ENCODE peak calls at places on chromosome 11, in seven cellular contexts. Q is thoracic aorta; U is naive thymus-derived CD4-positive, alpha-beta T cell; V is H9; L is cardiac muscle cell; E is Peyer's patch; S is PC-3. Y is an unnamed sample.

GRCh38 chr11:78418584-78419211 is 1.1 kb upstream of the GAB2 start:
- DNase-seq in Q (no peak), U (no peak), V (no peak), L (no peak), E (no peak), S (no peak), Y (no peak)

GRCh38 chr11:33722579-33723234 is 13.5 kb downstream of the CD59 start:
- DNase-seq in Q (no peak), U (no peak), V (no peak), L (peak; percentile 32), E (no peak), S (peak; percentile 86), Y (no peak)

GRCh38 chr11:44631831-44632230 is 66.4 kb downstream of the CD82 start:
- DNase-seq in Q (no peak), U (no peak), V (peak; percentile 22), L (no peak), E (no peak), S (no peak), Y (no peak)

GRCh38 chr11:62652156-62653006 is 721 bp downstream of the INTS5 start:
- DNase-seq in Q (no peak), U (peak; percentile 25), V (no peak), L (no peak), E (no peak), S (no peak), Y (no peak)

GRCh38 chr11:127074151-127074761 is 73.7 kb upstream of the KIRREL3 start:
- DNase-seq in Q (no peak), U (no peak), V (peak; percentile 62), L (peak; percentile 31), E (no peak), S (peak; percentile 54), Y (peak; percentile 67)

GRCh38 chr11:9753031-9753430 is 89.2 kb downstream of the SWAP70 start:
- DNase-seq in Q (no peak), U (no peak), V (no peak), L (peak; percentile 48), E (no peak), S (peak; percentile 62), Y (no peak)

GRCh38 chr11:65621460-65621859 is 5.9 kb downstream of the PCNX3 start:
- DNase-seq in Q (no peak), U (no peak), V (no peak), L (no peak), E (no peak), S (no peak), Y (no peak)

GRCh38 chr11:2754008-2754407 is 54.2 kb upstream of the KCNQ1OT1 start:
- DNase-seq in Q (no peak), U (no peak), V (no peak), L (no peak), E (no peak), S (no peak), Y (no peak)

GRCh38 chr11:1943576-1943975 is 3.6 kb upstream of the MRPL23 start:
- DNase-seq in Q (no peak), U (no peak), V (no peak), L (no peak), E (no peak), S (peak; percentile 3), Y (peak; percentile 1)

GRCh38 chr11:44893250-44894216 is 57.1 kb downstream of the TP53I11 start:
- DNase-seq in Q (no peak), U (no peak), V (no peak), L (no peak), E (no peak), S (no peak), Y (no peak)

GRCh38 chr11:119513141-119513805 is 90.3 kb upstream of the THY1 start:
- DNase-seq in Q (no peak), U (no peak), V (no peak), L (no peak), E (no peak), S (no peak), Y (no peak)

GRCh38 chr11:46649180-46649738 is 31.9 kb downstream of the ATG13 start:
- DNase-seq in Q (peak; percentile 47), U (no peak), V (no peak), L (peak; percentile 98), E (no peak), S (peak; percentile 55), Y (no peak)

GRCh38 chr11:67023957-67024353 is 1.0 kb downstream of the SYT12 start:
- DNase-seq in Q (no peak), U (no peak), V (no peak), L (no peak), E (no peak), S (no peak), Y (no peak)

GRCh38 chr11:93585758-93586157 is 42.6 kb upstream of the SMCO4 start:
- DNase-seq in Q (no peak), U (no peak), V (no peak), L (peak; percentile 78), E (peak; percentile 55), S (peak; percentile 66), Y (peak; percentile 48)

GRCh38 chr11:121131656-121132055 is 30.6 kb downstream of the TECTA start:
- DNase-seq in Q (no peak), U (no peak), V (no peak), L (no peak), E (no peak), S (no peak), Y (no peak)

GRCh38 chr11:63999349-64000025 is 13.2 kb downstream of the OTUB1 start:
- DNase-seq in Q (peak; percentile 16), U (peak; percentile 44), V (peak; percentile 92), L (peak; percentile 63), E (no peak), S (peak; percentile 85), Y (peak; percentile 75)

DNA sequence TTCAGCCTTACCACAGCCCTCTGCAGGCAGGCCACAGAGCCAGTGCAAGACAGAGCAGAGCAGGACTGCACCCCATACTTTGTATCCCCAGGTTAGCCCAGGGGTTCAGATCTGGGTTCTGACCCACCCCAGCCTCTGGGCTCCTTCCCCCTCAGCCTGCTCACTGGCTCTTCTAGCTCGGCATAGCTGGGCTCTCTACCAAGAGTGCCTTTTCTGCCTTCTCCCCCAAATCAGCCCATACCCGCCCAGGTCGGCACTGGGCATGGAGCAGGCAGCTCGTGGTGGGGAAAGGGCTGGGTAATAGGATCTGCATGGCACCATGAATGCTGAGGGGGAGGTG is 8.3 kb downstream of the RELT start:
- DNase-seq in Q (no peak), U (no peak), V (no peak), L (no peak), E (no peak), S (no peak), Y (no peak)
- H3K4me1 ChIP-seq in Q (peaks cover 8% of the 10 kb centered on the region), U (no peaks in the 10 kb centered on the region), V (no peaks in the 10 kb centered on the region), L (peaks cover 63% of the 10 kb centered on the region), E (peaks cover 29% of the 10 kb centered on the region), S (peaks cover 5% of the 10 kb centered on the region), Y (peaks cover 4% of the 10 kb centered on the region)

DNA sequence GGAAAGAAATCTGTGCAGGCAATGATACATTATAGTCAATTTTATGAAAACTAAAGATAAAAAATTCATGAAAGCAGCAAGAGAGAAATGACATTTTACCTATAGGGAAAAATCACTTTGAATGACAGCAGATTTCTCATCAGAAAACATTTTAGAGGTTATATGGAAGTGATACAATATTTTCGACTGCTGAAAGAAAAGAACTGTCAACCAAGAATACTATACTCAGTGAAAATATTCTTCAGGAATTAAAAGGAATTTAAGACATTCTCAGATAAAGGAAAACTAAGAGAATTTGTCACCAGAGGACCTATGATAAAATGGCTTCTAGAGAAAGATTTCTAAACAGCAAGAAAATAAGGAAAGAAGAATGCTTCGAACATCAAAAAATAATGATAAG is 820.8 kb downstream of the DLG2 start:
- DNase-seq in Q (no peak), U (no peak), V (no peak), L (no peak), E (no peak), S (no peak), Y (no peak)
- H3K4me1 ChIP-seq in Q (peaks cover 11% of the 10 kb centered on the region), U (no peaks in the 10 kb centered on the region), V (peaks cover 2% of the 10 kb centered on the region), L (no peaks in the 10 kb centered on the region), E (no peaks in the 10 kb centered on the region), S (peaks cover 12% of the 10 kb centered on the region), Y (no peaks in the 10 kb centered on the region)

DNA sequence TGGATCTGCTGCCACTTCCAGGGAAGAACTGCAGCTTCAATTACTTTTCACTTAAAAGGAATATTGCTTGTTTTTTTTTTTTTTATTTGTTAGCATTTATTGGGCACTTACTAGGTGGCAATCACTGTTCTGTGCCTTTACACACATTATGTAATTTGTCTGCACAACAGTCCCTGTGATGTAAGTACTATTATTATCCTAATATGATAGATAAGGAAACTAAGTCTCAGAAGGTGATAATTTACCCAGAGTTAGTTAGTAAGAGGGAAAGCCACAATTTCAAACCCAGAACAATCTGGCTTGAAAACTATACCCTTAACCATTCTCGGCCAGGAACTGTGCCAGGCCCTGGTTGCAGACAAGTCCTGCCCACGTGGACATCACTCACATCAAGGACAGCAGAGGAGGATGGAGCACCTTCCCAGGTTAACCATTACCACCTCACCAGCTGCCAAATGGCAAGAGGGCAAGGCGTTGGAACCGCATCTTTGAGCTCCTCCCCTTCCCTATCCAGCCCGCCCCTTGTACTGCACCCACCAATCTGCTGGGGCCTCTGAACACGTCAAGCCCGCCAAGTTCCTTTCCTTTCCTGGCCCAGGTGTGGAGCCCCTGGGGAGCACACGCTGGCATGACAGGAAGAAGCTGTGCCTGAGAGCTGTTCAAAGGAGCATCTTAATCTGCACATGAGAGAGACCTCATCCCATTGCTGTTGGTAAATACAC is 78.4 kb downstream of the NAV2 start:
- DNase-seq in Q (no peak), U (no peak), V (peak; percentile 91), L (no peak), E (peak; percentile 77), S (no peak), Y (no peak)
- H3K4me1 ChIP-seq in Q (peaks cover 89% of the 10 kb centered on the region), U (no peaks in the 10 kb centered on the region), V (peaks cover 14% of the 10 kb centered on the region), L (no peaks in the 10 kb centered on the region), E (peaks cover 34% of the 10 kb centered on the region), S (no peaks in the 10 kb centered on the region), Y (peaks cover 48% of the 10 kb centered on the region)

DNA sequence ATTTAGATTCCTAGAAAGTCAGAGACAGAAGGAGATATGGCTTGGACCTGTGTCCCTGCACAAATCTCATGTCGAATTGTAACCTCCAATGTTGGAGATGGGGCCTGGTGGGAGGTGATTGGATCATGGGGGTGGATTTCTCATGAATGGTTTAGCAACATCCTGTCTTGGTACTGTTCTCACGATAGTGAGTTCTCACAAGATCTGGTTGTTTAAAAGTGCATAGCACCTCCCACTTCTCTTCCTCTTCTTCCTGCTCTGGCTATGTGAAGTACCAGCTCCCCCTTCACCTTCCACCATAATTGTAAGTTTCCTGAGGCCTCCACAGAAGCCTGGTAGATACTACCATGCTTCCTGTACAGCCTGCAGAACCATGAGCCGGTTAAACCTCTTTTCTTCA is 27.6 kb upstream of the PAMR1 start:
- DNase-seq in Q (no peak), U (no peak), V (no peak), L (no peak), E (no peak), S (no peak), Y (no peak)
- H3K4me1 ChIP-seq in Q (no peaks in the 10 kb centered on the region), U (no peaks in the 10 kb centered on the region), V (peaks cover 3% of the 10 kb centered on the region), L (peaks cover 14% of the 10 kb centered on the region), E (no peaks in the 10 kb centered on the region), S (peaks cover 31% of the 10 kb centered on the region), Y (peaks cover 15% of the 10 kb centered on the region)

GRCh38 chr11:40683010-40683409 is 776.4 kb downstream of the LRRC4C start:
- DNase-seq in Q (no peak), U (no peak), V (no peak), L (no peak), E (no peak), S (no peak), Y (no peak)
- H3K4me1 ChIP-seq in Q (no peaks in the 10 kb centered on the region), U (no peaks in the 10 kb centered on the region), V (peaks cover 4% of the 10 kb centered on the region), L (no peaks in the 10 kb centered on the region), E (no peaks in the 10 kb centered on the region), S (no peaks in the 10 kb centered on the region), Y (no peaks in the 10 kb centered on the region)

GRCh38 chr11:123184531-123184930 is 10.5 kb downstream of the CLMP start:
- DNase-seq in Q (no peak), U (no peak), V (no peak), L (no peak), E (no peak), S (peak; percentile 83), Y (no peak)
- H3K4me1 ChIP-seq in Q (peaks cover 84% of the 10 kb centered on the region), U (no peaks in the 10 kb centered on the region), V (peaks cover 25% of the 10 kb centered on the region), L (no peaks in the 10 kb centered on the region), E (peaks cover 11% of the 10 kb centered on the region), S (peaks cover 82% of the 10 kb centered on the region), Y (peaks cover 15% of the 10 kb centered on the region)

GRCh38 chr11:111937859-111938258 is 716 bp downstream of the DIXDC1 start:
- DNase-seq in Q (no peak), U (no peak), V (no peak), L (no peak), E (no peak), S (no peak), Y (no peak)
- H3K4me1 ChIP-seq in Q (peaks cover 44% of the 10 kb centered on the region), U (peaks cover 4% of the 10 kb centered on the region), V (peaks cover 5% of the 10 kb centered on the region), L (peaks cover 40% of the 10 kb centered on the region), E (peaks cover 30% of the 10 kb centered on the region), S (peaks cover 30% of the 10 kb centered on the region), Y (peaks cover 17% of the 10 kb centered on the region)